ENCODE peak calls at places on chromosomes 5 and 9, in seven cellular contexts. P is iPS-NIHi11; J is AG10803; I is neuronal stem cell; X is T-helper 9 cell; W is activated CD4-positive, alpha-beta T cell treated with anti-CD3 and anti-CD28 coated beads for 24 hours; G is lung microvascular endothelial cell. S is an unnamed sample.

GRCh38 chr5:12592228-12592627 is 688.0 kb upstream of the CTNND2 start:
- DNase-seq in P (no peak), J (no peak), I (no peak), X (no peak), W (no peak), G (no peak), S (no peak)

GRCh38 chr9:20189871-20190270 is 401.0 kb upstream of the SLC24A2 start:
- DNase-seq in P (peak; percentile 14), J (no peak), I (peak; percentile 35), X (no peak), W (no peak), G (no peak), S (no peak)

GRCh38 chr5:178587793-178588611 is 2.2 kb downstream of the COL23A1 start:
- DNase-seq in P (no peak), J (no peak), I (no peak), X (no peak), W (no peak), G (no peak), S (no peak)

GRCh38 chr5:40405985-40406384 is 273.7 kb upstream of the PTGER4 start:
- DNase-seq in P (no peak), J (no peak), I (no peak), X (no peak), W (no peak), G (no peak), S (no peak)

GRCh38 chr9:79817469-79818004 is 245.8 kb downstream of the TLE4 start:
- DNase-seq in P (no peak), J (no peak), I (no peak), X (no peak), W (no peak), G (no peak), S (no peak)

GRCh38 chr9:97567182-97567893 is 65.8 kb downstream of the TSTD2 start:
- DNase-seq in P (no peak), J (no peak), I (no peak), X (no peak), W (no peak), G (no peak), S (no peak)

GRCh38 chr5:93599427-93600146 is 16.6 kb downstream of the NR2F1 start:
- DNase-seq in P (peak; percentile 56), J (no peak), I (no peak), X (no peak), W (no peak), G (no peak), S (peak; percentile 88)

GRCh38 chr5:150394103-150394502 is 18.6 kb downstream of the CD74 start:
- DNase-seq in P (no peak), J (no peak), I (no peak), X (no peak), W (no peak), G (peak; percentile 7), S (no peak)

GRCh38 chr9:78515108-78515507 is 218.2 kb downstream of the PSAT1 start:
- DNase-seq in P (no peak), J (no peak), I (no peak), X (no peak), W (no peak), G (no peak), S (no peak)

GRCh38 chr5:12772276-12772675 is 868.0 kb upstream of the CTNND2 start:
- DNase-seq in P (no peak), J (no peak), I (no peak), X (no peak), W (no peak), G (no peak), S (no peak)